ENCODE peak calls at places on chromosomes 16 and 17, in four cellular contexts. J is K562, C is SK-N-SH, W is GM12878. Y is an unnamed sample.

GRCh38 chr16:11484691-11485258 is 101.9 kb downstream of the LITAF start:
- DNase-seq in J (no peak), C (no peak), W (no peak), Y (no peak)

GRCh38 chr17:58337126-58337599 is 8.6 kb upstream of the TSPOAP1 start:
- DNase-seq in J (no peak), C (peak; percentile 32), W (no peak), Y (no peak)

GRCh38 chr17:28033972-28034714 is 8.3 kb upstream of the NLK start:
- DNase-seq in J (peak; percentile 29), C (no peak), W (no peak), Y (no peak)

GRCh38 chr17:77666480-77666879 is 292.0 kb upstream of the TNRC6C start:
- DNase-seq in J (no peak), C (no peak), W (no peak), Y (no peak)

GRCh38 chr17:10603889-10604288 is 53.2 kb downstream of the MYH3 start:
- DNase-seq in J (no peak), C (no peak), W (no peak), Y (no peak)

GRCh38 chr17:41377546-41377945 is 4.6 kb downstream of the KRT34 start:
- DNase-seq in J (no peak), C (no peak), W (no peak), Y (no peak)

GRCh38 chr16:71676236-71676635 is 48.3 kb downstream of the PHLPP2 start:
- DNase-seq in J (no peak), C (no peak), W (no peak), Y (no peak)

GRCh38 chr17:65173284-65173793 is 36.2 kb downstream of the RGS9 start:
- DNase-seq in J (peak; percentile 89), C (peak; percentile 71), W (no peak), Y (no peak)

DNA sequence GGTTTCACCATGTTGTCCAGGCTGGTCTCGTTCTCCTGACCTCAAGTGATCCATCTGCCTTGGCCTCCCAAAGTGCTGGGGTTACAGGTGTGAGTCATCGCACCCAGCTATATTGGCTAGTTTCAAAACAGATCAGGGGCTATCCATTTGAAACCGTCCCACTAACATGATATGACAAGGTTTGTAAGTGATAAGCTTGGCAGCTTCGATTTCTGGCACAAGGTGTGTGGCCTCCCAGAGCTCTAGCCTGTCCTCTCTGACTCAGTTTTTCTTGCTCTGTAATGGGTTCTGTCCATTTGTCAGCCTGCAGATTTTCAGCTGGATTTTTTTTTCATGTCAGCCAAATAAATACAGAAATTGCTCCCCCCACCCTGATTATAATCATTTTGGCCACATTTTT is 31.8 kb upstream of the TENT4B start:
- DNase-seq in J (no peak), C (no peak), W (peak; percentile 47), Y (no peak)
- TF ChIP-seq MAX in J (no peak), C (no peak), W (no peak), Y (no peak)

DNA sequence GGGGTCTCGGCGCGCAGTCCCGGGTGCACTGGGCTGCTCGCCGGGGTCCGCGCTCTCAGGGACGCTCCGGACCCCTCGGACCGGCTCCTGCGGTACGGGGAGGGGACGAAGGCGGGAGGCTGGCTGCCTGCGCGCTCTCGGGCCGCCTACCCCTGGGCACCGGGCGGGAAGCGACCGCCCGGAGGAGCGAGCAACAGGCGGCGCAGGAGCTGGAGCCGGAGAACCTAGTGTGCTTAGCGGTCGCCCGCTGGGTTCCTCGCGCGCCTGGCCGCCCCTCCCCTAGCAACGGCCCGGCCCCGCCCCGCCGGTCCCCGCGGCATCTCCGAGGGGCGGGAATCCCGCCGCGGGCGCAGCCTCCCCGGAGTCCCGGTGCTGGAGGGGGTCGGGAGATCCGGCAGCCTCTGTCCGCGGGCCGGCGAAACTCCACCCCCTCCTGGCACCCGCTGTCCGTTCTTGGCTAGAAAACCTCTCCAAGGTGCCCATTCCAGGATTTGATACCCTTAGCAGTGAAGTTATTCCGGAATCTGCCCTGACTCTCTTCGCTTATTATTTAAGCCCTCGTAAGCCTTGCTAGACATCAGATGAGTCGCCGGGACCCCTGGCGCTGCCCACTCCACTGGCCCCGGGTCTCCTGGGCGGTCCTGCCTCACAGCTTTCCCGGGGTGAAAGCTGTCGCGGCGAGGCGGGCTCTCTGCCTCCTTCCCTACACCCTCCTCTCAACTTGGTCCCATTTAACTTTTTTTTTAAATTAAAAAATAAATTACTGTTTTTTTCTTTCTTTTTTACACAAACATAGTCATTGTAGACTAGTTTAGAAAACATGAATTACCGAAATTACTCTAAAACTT is at the start of gene RPRML:
- DNase-seq in J (peak; percentile 77), C (peak; percentile 86), W (no peak), Y (peak; percentile 59)
- TF ChIP-seq USF1 in J (no peak), C (no peak), W (no peak), Y (no peak)

GRCh38 chr16:89308391-89309333 is 91.2 kb downstream of the ZNF778 start:
- DNase-seq in J (peak; percentile 65), C (peak; percentile 68), W (no peak), Y (peak; percentile 73)

GRCh38 chr16:89304181-89304851 is 86.8 kb downstream of the ZNF778 start:
- DNase-seq in J (no peak), C (no peak), W (no peak), Y (no peak)

GRCh38 chr16:89309438-89310122 is 92.1 kb downstream of the ZNF778 start:
- DNase-seq in J (no peak), C (no peak), W (no peak), Y (no peak)

GRCh38 chr16:89304941-89305705 is 87.6 kb downstream of the ZNF778 start:
- DNase-seq in J (no peak), C (no peak), W (no peak), Y (no peak)

DNA sequence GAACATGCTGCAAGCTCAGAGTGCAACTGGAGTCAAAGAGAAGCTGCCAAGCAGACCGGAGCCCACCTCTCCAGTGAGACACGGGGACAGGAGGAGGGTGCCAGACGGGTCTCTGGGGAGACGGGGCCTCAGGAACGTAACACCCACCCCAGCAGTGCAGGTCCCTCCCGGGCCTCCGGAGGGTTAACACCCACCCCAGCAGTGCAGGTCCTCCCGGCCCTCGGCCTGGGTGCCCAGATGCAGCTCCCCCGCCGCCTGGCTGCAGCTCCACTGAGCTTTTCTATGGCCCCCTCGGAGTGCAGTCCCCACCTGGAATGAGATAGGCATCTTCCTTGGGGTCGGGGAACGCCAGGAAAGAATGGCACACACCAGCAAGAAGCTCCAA is 89.9 kb downstream of the ZNF778 start:
- DNase-seq in J (no peak), C (no peak), W (no peak), Y (no peak)
- TF ChIP-seq MAX in J (no peak), C (no peak), W (no peak), Y (no peak)

DNA sequence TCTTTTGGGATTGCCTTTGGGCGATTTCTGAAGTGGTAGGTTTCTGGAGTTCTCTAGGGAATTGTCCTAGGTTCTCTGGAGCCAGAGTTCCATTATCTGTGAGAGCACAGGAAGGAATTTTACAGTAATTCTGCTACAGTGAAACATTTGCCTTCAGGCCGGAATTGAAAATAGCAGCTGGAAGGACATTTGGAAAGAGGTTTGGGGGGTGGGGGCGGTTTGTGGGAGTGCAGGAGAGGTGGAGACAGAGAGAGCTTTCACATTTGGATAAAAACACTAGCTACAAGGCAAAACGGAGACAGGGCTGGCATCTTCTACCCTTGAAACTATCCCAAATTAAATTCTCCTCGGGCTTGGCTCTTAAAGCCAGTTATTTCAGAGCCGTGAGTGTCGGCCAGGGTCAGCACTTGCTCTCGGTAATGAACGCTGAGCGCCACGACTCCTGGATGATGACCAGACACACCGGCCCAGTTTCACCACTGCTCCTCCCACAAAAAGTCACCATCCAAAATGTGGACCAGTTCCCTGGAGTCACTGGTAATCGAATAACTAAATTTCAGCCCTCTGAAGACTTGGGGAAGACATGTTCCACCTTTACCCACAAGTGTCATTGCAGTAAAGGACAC is 67.7 kb upstream of the TANC2 start:
- DNase-seq in J (no peak), C (peak; percentile 67), W (no peak), Y (no peak)
- TF ChIP-seq USF1 in J (no peak), C (no peak), W (no peak), Y (no peak)

Y was measured in WTC11.